ENCODE peak calls at places on chromosomes 12 and 14, in eight cellular contexts. F is fibroblast of lung; J is foreskin fibroblast; D is CD8-positive, alpha-beta T cell; Q is fibroblast of mammary gland; N is AG10803; L is GM12864; G is epithelial cell of proximal tubule. V is an unnamed sample.

GRCh38 chr14:49982522-49982951 is 89.7 kb downstream of the ARF6 start:
- DNase-seq in L (no peak), Q (peak), D (no peak), J (peak), F (peak), N (peak), G (no peak), V (peak)

GRCh38 chr12:128976120-128976519 is 122.8 kb downstream of the GLT1D1 start:
- DNase-seq in J (no peak), L (no peak), D (no peak), F (no peak), G (no peak), Q (no peak), N (no peak), V (no peak)

GRCh38 chr12:116202433-116202832 is 75.1 kb downstream of the MED13L start:
- DNase-seq in Q (peak), G (no peak), D (no peak), L (no peak), F (peak), N (peak), J (no peak), V (no peak)

GRCh38 chr12:123038966-123039365 is 58.5 kb downstream of the ARL6IP4 start:
- DNase-seq in L (no peak), Q (no peak), J (no peak), N (no peak), F (no peak), D (no peak), G (no peak), V (no peak)

GRCh38 chr12:12684375-12685106 is 11.4 kb downstream of the GPR19 start:
- DNase-seq in F (peak), G (no peak), Q (peak), L (no peak), J (no peak), N (peak), D (no peak), V (no peak)

GRCh38 chr14:87175175-87175574 is 817.8 kb downstream of the GALC start:
- DNase-seq in G (no peak), Q (no peak), F (no peak), J (no peak), N (no peak), L (no peak), D (no peak), V (no peak)

GRCh38 chr12:120955232-120955631 is 23.1 kb upstream of the HNF1A start:
- DNase-seq in F (no peak), J (no peak), D (no peak), N (no peak), Q (no peak), L (no peak), G (no peak), V (no peak)

GRCh38 chr14:104658325-104658712 is 31.1 kb upstream of the INF2 start:
- DNase-seq in J (no peak), D (no peak), Q (no peak), L (no peak), G (no peak), F (no peak), N (no peak), V (no peak)

GRCh38 chr12:70379856-70380255 is 13.8 kb downstream of the KCNMB4 start:
- DNase-seq in L (no peak), N (no peak), G (no peak), F (no peak), Q (no peak), D (no peak), J (no peak), V (no peak)

GRCh38 chr12:52452101-52452500 is at the start of gene KRT6B:
- DNase-seq in G (no peak), D (no peak), L (no peak), Q (no peak), N (no peak), J (no peak), F (no peak), V (no peak)

GRCh38 chr12:123607756-123608155 is 5.9 kb downstream of the DDX55 start:
- DNase-seq in Q (no peak), G (no peak), D (no peak), J (no peak), F (no peak), L (no peak), N (no peak), V (no peak)

GRCh38 chr12:3432176-3432742 is 58.7 kb upstream of the PRMT8 start:
- DNase-seq in Q (no peak), F (no peak), G (no peak), J (no peak), L (no peak), D (no peak), N (no peak), V (no peak)

GRCh38 chr14:99757331-99758070 is 35.7 kb upstream of the EML1 start:
- DNase-seq in G (peak), D (no peak), N (peak), J (peak), F (peak), Q (peak), L (no peak), V (peak)

GRCh38 chr12:16165506-16165905 is 112.0 kb downstream of the SLC15A5 start:
- DNase-seq in Q (peak), G (no peak), D (no peak), N (peak), F (peak), J (peak), L (no peak), V (peak)

GRCh38 chr14:98826618-98827017 is 445.4 kb downstream of the BCL11B start:
- DNase-seq in D (no peak), Q (no peak), G (no peak), J (no peak), N (no peak), L (no peak), F (peak), V (no peak)

GRCh38 chr14:72023128-72024042 is 91.2 kb downstream of the RGS6 start:
- DNase-seq in N (no peak), D (no peak), L (no peak), Q (peak), F (no peak), J (no peak), G (no peak), V (no peak)

GRCh38 chr12:104181313-104181712 is 34.3 kb upstream of the TXNRD1 start:
- DNase-seq in J (peak), D (no peak), Q (peak), G (peak), F (peak), N (peak), L (no peak), V (no peak)

GRCh38 chr14:76962303-76962660 is 66.2 kb downstream of the IRF2BPL start:
- DNase-seq in Q (no peak), L (no peak), F (no peak), N (no peak), G (no peak), D (no peak), J (no peak), V (no peak)

GRCh38 chr12:6037459-6037858 is 87.0 kb downstream of the VWF start:
- DNase-seq in F (no peak), D (no peak), G (no peak), L (no peak), Q (no peak), J (no peak), N (no peak), V (no peak)

GRCh38 chr12:99157946-99158345 is 489.6 kb upstream of the GARIN6 start:
- DNase-seq in G (peak), F (peak), D (no peak), L (no peak), Q (peak), N (no peak), J (no peak), V (no peak)

DNA sequence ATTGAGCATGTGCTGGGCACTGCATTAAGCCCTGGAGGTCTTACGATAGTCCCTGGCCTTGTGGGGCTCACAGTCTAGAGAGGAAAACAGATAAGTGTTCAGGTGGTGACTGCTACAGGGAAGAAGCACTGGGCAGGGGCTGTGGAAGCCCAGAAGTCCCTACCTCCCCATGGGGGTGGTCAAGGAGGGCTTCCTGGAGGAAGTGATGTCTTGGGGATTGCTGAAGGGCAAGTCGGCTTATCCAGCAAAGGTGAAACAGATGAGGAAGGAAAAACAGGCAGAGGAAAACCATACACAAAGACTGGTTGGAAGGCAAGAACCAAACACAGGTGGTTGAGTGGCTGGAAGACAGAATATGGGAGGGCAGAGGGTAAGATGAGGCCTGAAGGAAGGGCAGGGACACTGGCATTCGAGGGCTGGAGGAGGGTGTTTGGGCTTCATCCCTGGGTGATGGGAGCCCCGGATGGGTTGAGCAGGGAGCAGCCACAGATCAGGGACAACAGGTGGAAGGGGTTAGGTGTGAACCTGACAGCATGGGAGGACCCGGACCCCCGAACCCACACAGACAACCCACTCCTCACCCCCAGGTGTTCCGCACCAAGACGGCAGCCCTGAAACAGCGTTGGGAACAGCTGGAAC is 2.8 kb downstream of the CFAP73 start:
- DNase-seq in L (no peak), D (no peak), Q (no peak), N (no peak), G (no peak), J (no peak), F (no peak), V (no peak)
- H3K4me3 ChIP-seq in L (no peak), D (peak), Q (no peak), N (no peak), G (no peak), J (no peak), F (no peak), V (no peak)

GRCh38 chr12:25960176-25960575 is 1.7 kb downstream of the RASSF8 start:
- DNase-seq in F (peak), D (no peak), N (peak), J (peak), Q (peak), L (no peak), G (no peak), V (no peak)

GRCh38 chr12:25959069-25959961 is 833 bp downstream of the RASSF8 start:
- DNase-seq in Q (peak), F (peak), J (peak), L (no peak), D (no peak), N (peak), G (no peak), V (peak)

GRCh38 chr12:25960926-25961325 is 2.4 kb downstream of the RASSF8 start:
- DNase-seq in N (no peak), Q (peak), G (no peak), F (no peak), J (no peak), L (no peak), D (no peak), V (no peak)

GRCh38 chr12:25957898-25958253 is 606 bp upstream of the RASSF8 start:
- DNase-seq in Q (peak), L (no peak), J (peak), D (no peak), G (no peak), N (peak), F (peak), V (no peak)

DNA sequence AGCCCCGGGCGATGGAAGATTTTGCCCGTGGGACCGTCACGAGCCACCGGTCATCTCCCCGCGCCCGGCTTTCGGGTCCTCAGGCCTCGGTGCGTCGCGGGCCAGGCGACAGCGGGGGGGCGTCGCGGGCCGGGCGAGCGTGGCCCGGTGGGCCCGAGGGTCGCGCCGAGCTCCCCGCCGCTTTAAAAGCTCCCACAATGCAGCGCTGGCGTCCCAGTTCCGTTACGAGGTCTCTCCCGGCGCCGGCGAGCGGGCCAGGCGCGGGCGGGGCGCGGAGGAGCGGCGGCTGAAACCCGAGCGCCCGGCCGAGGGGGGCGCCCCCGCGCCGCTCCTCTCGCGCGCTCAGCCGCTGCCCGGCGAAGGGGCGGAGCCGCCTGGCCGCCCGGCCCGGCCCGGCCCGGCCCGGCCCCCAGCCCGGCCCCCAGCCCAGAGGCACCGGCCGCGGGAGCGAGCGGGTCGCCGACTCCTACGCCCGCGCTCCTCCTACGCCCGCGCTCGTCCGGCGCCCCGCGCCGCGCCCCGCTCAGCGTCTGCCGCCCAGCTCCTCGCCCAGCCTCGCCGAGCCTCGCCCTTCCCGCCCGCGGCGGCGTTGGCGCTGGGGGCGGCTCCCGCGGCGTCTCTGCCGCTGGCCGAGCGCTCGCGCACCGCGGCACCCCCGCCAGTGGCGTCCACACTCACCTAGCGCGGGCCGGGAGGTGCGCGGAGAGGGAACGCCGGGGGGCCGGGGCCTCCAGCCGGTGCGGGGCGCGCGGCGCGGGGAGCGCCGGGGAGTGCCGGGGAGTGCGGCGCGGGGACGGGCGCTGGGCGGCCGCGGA is at the start of gene RASSF8:
- DNase-seq in N (peak), G (no peak), F (peak), D (no peak), J (peak), L (no peak), Q (peak), V (no peak)
- TF ChIP-seq CTCF in N (no peak), G (no peak), F (no peak), D (no peak), J (no peak), L (no peak), Q (no peak), V (no peak)

DNA sequence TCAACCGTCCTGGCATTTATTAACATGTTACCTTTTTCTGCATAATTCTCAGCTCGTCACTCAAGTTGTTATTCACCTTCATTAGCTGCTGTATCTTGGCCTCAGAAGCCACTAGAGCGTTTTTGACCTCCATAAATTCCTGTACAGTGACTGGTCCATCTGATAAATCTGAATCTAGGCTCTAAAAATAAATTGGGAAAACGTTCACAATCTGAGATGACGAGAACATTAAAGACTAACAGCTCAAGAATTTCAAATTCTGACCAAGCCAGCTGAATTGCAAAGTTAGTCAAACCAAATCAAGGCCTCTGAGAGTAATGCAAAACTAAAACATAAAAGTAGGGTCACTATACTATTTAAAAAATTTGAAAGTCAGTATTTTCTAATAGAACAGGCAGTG is 45.0 kb downstream of the GIT2 start:
- DNase-seq in D (no peak), G (peak), Q (peak), J (peak), L (no peak), N (peak), F (peak), V (peak)
- H3K4me3 ChIP-seq in D (no peak), G (no peak), Q (no peak), J (no peak), L (no peak), N (no peak), F (no peak), V (no peak)

GRCh38 chr12:131452444-131452860 is 258.4 kb upstream of the SFSWAP start:
- DNase-seq in J (no peak), L (no peak), G (no peak), F (no peak), Q (no peak), N (no peak), D (no peak), V (no peak)
- TF ChIP-seq CTCF in J (no peak), L (peak), G (peak), F (no peak), Q (no peak), N (no peak), D (peak), V (peak)

DNA sequence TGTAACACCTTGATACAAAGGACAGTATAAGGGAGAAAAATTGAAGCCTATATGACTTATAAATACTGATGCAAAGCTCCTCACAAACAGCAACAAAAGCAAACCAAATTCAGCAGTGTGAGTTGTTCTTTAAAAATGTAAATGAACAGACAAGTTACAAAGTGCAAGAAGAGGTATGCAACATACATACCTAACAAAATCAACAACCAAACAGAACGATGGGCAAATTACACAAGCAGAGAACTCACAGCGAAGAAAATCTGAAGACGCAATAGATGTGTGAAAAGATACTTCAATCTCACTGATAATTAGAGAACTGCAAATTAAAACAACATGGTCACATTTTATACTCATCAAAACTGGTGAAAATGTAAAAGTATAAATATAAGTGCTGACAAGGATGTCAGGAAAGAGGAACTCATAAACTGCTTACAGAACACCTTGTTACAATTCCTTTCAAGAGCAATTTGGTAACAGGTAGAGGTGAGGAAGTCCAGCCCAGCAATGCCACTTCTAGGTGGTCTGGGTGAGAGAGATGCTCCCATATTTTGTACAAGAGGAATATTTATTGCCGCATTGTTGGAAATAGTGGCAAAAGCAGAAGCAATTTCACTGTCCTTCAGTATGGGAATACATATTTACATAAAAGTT is 47.3 kb downstream of the CORO1C start:
- DNase-seq in G (no peak), Q (no peak), F (no peak), N (no peak), L (no peak), D (no peak), J (no peak), V (no peak)
- H3K4me3 ChIP-seq in G (no peak), Q (no peak), F (no peak), N (no peak), L (no peak), D (no peak), J (no peak), V (no peak)

V was measured in AG04449.